ENCODE peak calls at places on chromosome X, in seven cellular contexts. M is transverse colon, C is ovary, D is upper lobe of left lung, I is tibial nerve, G is A549, R is HepG2. B is an unnamed sample.

GRCh38 chrX:100895365-100896075 is 21.4 kb upstream of the NOX1 start:
- DNase-seq in M (peak), C (no peak), D (no peak), I (peak), G (no peak), R (peak), B (no peak)

GRCh38 chrX:107736781-107737531 is 38.6 kb downstream of the TSC22D3 start:
- DNase-seq in M (no peak), C (no peak), D (no peak), I (no peak), G (no peak), R (peak), B (no peak)

GRCh38 chrX:55815546-55815945 is 98.0 kb downstream of the RRAGB start:
- DNase-seq in M (no peak), C (no peak), D (no peak), I (no peak), G (no peak), R (no peak), B (no peak)

GRCh38 chrX:24838624-24839023 is 144.9 kb downstream of the POLA1 start:
- DNase-seq in M (no peak), C (no peak), D (no peak), I (peak), G (no peak), R (no peak), B (no peak)

GRCh38 chrX:56783450-56783831 is 54.4 kb downstream of the NBDY start:
- DNase-seq in M (peak), C (peak), D (no peak), I (no peak), G (no peak), R (no peak), B (peak)

GRCh38 chrX:118495958-118496762 is 545 bp downstream of the DOCK11 start:
- DNase-seq in M (peak), C (peak), D (peak), I (peak), G (no peak), R (no peak), B (no peak)

GRCh38 chrX:129723511-129723910 is 15.3 kb upstream of the XPNPEP2 start:
- DNase-seq in M (no peak), C (no peak), D (no peak), I (no peak), G (no peak), R (no peak), B (no peak)

GRCh38 chrX:110418857-110419249 is 60.2 kb downstream of the RTL9 start:
- DNase-seq in M (no peak), C (no peak), D (no peak), I (no peak), G (no peak), R (no peak), B (no peak)

GRCh38 chrX:1480082-1480785 is 27.5 kb upstream of the ASMTL start:
- DNase-seq in M (no peak), C (no peak), D (no peak), I (no peak), G (no peak), R (no peak), B (no peak)

GRCh38 chrX:1484638-1485019 is 31.9 kb upstream of the ASMTL start:
- DNase-seq in M (no peak), C (no peak), D (no peak), I (no peak), G (no peak), R (no peak), B (no peak)

GRCh38 chrX:1483843-1484637 is 31.3 kb upstream of the ASMTL start:
- DNase-seq in M (no peak), C (no peak), D (no peak), I (no peak), G (no peak), R (peak), B (peak)

GRCh38 chrX:1485033-1485432 is 32.3 kb upstream of the ASMTL start:
- DNase-seq in M (no peak), C (no peak), D (no peak), I (no peak), G (no peak), R (no peak), B (peak)

GRCh38 chrX:1481636-1482529 is 29.2 kb upstream of the ASMTL start:
- DNase-seq in M (peak), C (peak), D (no peak), I (peak), G (peak), R (peak), B (peak)
- TF ChIP-seq EP300 in M (no peak), C (no peak), D (no peak), I (peak), G (no peak), R (peak), B (no peak)

DNA sequence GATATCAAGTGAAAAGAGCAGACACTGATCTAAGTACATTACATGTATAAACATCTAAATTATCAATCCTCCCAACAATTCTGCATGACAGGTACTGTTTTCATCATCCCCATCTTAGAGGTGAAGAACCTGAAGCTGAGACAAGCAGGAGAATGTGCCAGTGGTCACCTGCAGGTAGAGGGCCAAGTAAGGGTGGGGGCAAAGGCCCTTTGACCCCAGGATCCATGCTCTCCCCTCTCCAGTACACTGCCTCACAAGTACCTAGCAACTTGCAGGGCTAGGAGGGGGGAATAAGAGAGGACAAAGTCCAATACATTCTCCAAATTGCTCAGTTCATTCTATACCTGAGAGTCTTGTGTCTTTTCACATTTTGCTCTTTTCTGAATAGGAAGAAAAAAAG is 8.3 kb upstream of the MAP7D2 start:
- DNase-seq in M (no peak), C (no peak), D (no peak), I (no peak), G (no peak), R (no peak), B (no peak)
- TF ChIP-seq POLR2A in M (no peak), C (no peak), D (no peak), I (no peak), G (no peak), R (no peak), B (no peak)

GRCh38 chrX:136204571-136204970 is 46.6 kb downstream of the MAP7D3 start:
- DNase-seq in M (peak), C (no peak), D (no peak), I (peak), G (peak), R (no peak), B (no peak)
- TF ChIP-seq EP300 in M (no peak), C (no peak), D (no peak), I (peak), G (no peak), R (no peak), B (no peak)

GRCh38 chrX:52934704-52935468 is 23.4 kb downstream of the FAM156A start:
- DNase-seq in M (peak), C (peak), D (peak), I (peak), G (peak), R (peak), B (peak)
- TF ChIP-seq POLR2A in M (peak), C (peak), D (peak), I (peak), G (peak), R (peak), B (no peak)

DNA sequence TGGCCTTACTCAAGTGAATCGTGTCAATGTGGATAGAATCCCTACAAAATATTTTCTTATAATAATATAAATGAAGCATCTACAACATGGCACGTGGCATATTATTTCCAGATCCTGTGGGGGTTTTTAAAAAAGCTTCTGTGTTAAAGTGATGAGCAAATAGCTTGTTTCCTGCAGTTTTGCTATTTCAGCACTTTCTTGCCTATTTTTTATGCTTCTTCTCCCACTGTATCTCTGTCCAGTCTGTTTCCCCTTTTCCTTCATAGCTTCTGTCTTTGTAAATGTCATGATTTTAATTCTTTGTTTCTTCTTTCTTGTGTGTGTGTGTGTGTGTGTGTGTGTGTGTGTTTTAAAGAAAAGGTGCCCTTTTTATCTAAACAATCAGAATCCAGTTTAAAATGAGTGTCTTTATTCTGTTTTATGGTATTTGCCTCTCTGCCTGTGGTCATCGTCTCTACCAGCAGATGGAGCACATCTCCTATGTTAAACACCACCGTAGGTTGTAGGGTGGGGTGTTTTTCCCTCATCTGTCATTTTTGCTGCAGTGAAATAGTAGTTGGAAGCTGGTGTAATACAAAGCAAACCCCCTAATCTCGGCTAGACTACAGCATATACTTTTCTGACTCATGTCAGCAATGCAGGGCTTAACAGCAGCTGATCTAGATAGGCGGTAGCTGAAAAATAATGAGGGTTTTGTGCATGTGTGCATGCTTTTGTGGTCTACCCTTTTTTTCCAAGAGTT is 33.1 kb downstream of the FTHL17 start:
- DNase-seq in M (peak), C (peak), D (no peak), I (peak), G (peak), R (peak), B (no peak)
- TF ChIP-seq EP300 in M (no peak), C (no peak), D (no peak), I (no peak), G (no peak), R (no peak), B (no peak)

DNA sequence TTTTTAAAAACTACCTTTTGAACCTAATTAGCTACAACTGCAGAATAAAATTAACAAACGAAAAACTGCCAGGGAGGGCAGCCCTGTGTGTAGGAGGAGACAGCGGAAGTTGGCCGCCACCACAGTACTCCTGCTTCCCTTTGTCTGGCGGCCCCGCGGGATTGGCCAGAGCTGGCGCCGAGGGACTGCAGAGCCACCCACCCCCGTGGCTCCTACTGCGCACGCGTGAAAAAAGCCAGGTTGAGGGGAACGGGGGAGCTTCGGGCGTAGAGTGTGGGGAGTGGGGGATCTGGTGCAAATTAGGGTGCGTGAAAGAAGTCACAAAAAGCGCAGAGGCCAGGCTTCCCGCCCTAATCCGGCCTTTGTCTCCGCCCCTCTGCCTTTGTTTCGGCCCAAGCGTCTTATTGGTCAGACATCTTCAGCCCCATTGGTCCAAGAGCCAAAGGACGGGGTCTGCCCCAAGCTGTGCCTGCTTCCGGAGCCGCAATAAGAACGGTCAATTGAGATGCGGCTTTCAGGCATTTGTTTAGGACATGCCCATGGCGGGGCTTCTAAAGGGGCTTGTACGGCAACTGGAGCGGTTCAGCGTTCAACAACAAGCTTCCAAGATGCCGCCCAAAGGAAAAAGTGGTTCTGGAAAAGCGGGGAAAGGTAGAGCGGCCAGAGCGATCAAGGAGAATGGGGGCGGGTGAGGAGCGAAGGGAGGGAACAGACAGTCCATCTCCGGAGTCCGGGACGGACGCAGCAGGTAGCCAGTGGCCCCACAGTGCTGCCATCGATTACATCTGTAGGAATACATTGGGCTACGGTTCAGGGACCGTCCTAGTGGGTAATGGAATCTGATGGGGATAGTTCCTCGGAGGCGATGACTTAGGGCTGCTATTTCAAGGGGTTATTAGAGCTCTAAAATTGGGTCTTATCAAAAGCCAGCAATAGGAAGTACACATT is at the start of gene PIN4:
- DNase-seq in M (peak), C (peak), D (peak), I (peak), G (peak), R (peak), B (peak)
- TF ChIP-seq POLR2A in M (peak), C (peak), D (no peak), I (peak), G (peak), R (peak), B (no peak)

DNA sequence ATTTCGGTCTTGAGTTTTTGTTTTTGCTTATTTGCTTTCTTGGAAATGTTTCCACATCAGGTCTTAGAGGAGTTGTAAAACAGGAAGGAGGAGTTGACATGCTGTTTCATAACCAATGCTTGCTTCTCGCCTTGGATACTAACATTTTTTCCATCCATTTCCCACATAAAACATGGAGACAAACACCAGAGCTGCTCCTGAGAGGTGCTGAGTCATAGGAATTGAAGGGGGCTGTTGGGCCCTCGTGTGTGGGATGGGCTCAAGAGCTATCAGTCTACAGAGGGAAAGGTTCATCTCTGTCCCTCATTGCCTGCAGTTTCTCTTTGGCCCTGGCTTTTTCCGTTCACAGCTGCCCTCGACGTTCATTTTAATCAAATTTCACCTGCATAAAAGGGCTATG is 29.9 kb downstream of the TBL1X start:
- DNase-seq in M (no peak), C (no peak), D (no peak), I (no peak), G (no peak), R (no peak), B (no peak)
- TF ChIP-seq EP300 in M (peak), C (no peak), D (no peak), I (no peak), G (no peak), R (no peak), B (no peak)

GRCh38 chrX:78129714-78130113 is 9.7 kb downstream of the TAF9B start:
- DNase-seq in M (no peak), C (no peak), D (no peak), I (no peak), G (no peak), R (no peak), B (no peak)
- TF ChIP-seq POLR2A in M (no peak), C (no peak), D (no peak), I (no peak), G (no peak), R (peak), B (no peak)

GRCh38 chrX:41923257-41923924 is at the start of gene CASK:
- DNase-seq in M (peak), C (peak), D (peak), I (peak), G (peak), R (peak), B (peak)
- TF ChIP-seq EP300 in M (no peak), C (no peak), D (no peak), I (peak), G (no peak), R (no peak), B (no peak)

GRCh38 chrX:154490414-154491083 is at the start of gene SLC10A3:
- DNase-seq in M (peak), C (peak), D (peak), I (peak), G (peak), R (peak), B (peak)
- TF ChIP-seq POLR2A in M (peak), C (peak), D (peak), I (peak), G (peak), R (no peak), B (peak)